ENCODE peak calls at places on chromosomes 7 and 10, in eight cellular contexts. N, I, F, Y, J, B, X and C are unnamed samples.

GRCh38 chr10:78478919-78479318 is 445.3 kb downstream of the RPS24 start:
- DNase-seq in N (no peak), I (no peak), F (no peak), Y (no peak), J (no peak), B (no peak), X (no peak), C (no peak)

GRCh38 chr7:13742719-13743640 is 246.5 kb downstream of the ETV1 start:
- DNase-seq in N (peak; percentile 41), I (peak; percentile 69), F (peak; percentile 51), Y (peak; percentile 1), J (peak; percentile 35), B (peak; percentile 81), X (peak; percentile 39), C (peak; percentile 61)

GRCh38 chr7:96778263-96778662 is 68.6 kb upstream of the SEM1 start:
- DNase-seq in N (peak; percentile 23), I (peak; percentile 22), F (peak; percentile 79), Y (peak; percentile 2), J (peak; percentile 29), B (no peak), X (peak; percentile 4), C (peak; percentile 6)

GRCh38 chr10:129637010-129637409 is 170.0 kb downstream of the MGMT start:
- DNase-seq in N (no peak), I (no peak), F (no peak), Y (no peak), J (peak; percentile 54), B (no peak), X (no peak), C (no peak)

GRCh38 chr7:142460402-142461117 is 202.7 kb upstream of the PRSS58 start:
- DNase-seq in N (no peak), I (no peak), F (no peak), Y (no peak), J (no peak), B (peak; percentile 34), X (no peak), C (no peak)

GRCh38 chr10:91541481-91541880 is 91.4 kb downstream of the PPP1R3C start:
- DNase-seq in N (no peak), I (no peak), F (no peak), Y (no peak), J (no peak), B (no peak), X (no peak), C (no peak)

GRCh38 chr7:46058424-46058823 is 137.4 kb upstream of the IGFBP3 start:
- DNase-seq in N (no peak), I (peak; percentile 29), F (no peak), Y (no peak), J (no peak), B (peak; percentile 58), X (no peak), C (no peak)

GRCh38 chr7:100506356-100506930 is 22.7 kb downstream of the NYAP1 start:
- DNase-seq in N (peak; percentile 41), I (no peak), F (peak; percentile 48), Y (no peak), J (peak; percentile 56), B (no peak), X (no peak), C (peak; percentile 18)

GRCh38 chr7:22667562-22668239 is 59.3 kb upstream of the IL6 start:
- DNase-seq in N (no peak), I (peak; percentile 93), F (peak; percentile 64), Y (no peak), J (no peak), B (peak; percentile 82), X (peak; percentile 6), C (peak; percentile 52)

GRCh38 chr7:80859272-80859970 is 59.4 kb downstream of the SEMA3C start:
- DNase-seq in N (no peak), I (no peak), F (no peak), Y (no peak), J (peak; percentile 18), B (peak; percentile 80), X (no peak), C (no peak)

GRCh38 chr10:72803119-72803505 is 90.4 kb upstream of the OIT3 start:
- DNase-seq in N (no peak), I (no peak), F (no peak), Y (no peak), J (no peak), B (peak; percentile 38), X (no peak), C (no peak)

GRCh38 chr7:33760834-33761233 is 144.5 kb upstream of the BMPER start:
- DNase-seq in N (no peak), I (no peak), F (no peak), Y (no peak), J (no peak), B (no peak), X (no peak), C (no peak)
- TF ChIP-seq EZH2phosphoT487 in N (no peak), I (no peak), F (no peak), Y (no peak), J (no peak), B (no peak), X (no peak), C (no peak)

GRCh38 chr7:107591410-107591809 is 11.4 kb downstream of the BCAP29 start:
- DNase-seq in N (no peak), I (no peak), F (no peak), Y (no peak), J (no peak), B (peak; percentile 28), X (no peak), C (no peak)
- TF ChIP-seq EZH2phosphoT487 in N (no peak), I (no peak), F (no peak), Y (no peak), J (no peak), B (no peak), X (no peak), C (no peak)

GRCh38 chr7:50309130-50309478 is 4.6 kb downstream of the IKZF1 start:
- DNase-seq in N (no peak), I (no peak), F (no peak), Y (no peak), J (no peak), B (no peak), X (no peak), C (no peak)

GRCh38 chr7:50309736-50310135 is 5.2 kb downstream of the IKZF1 start:
- DNase-seq in N (no peak), I (no peak), F (no peak), Y (peak; percentile 59), J (no peak), B (no peak), X (no peak), C (no peak)

GRCh38 chr7:50312176-50312575 is 7.7 kb downstream of the IKZF1 start:
- DNase-seq in N (no peak), I (no peak), F (no peak), Y (peak; percentile 54), J (no peak), B (no peak), X (no peak), C (no peak)

GRCh38 chr7:50308301-50309129 is 4.0 kb downstream of the IKZF1 start:
- DNase-seq in N (no peak), I (no peak), F (no peak), Y (peak; percentile 73), J (peak; percentile 31), B (no peak), X (no peak), C (no peak)

GRCh38 chr7:50310361-50310760 is 5.8 kb downstream of the IKZF1 start:
- DNase-seq in N (no peak), I (no peak), F (no peak), Y (peak; percentile 78), J (no peak), B (no peak), X (no peak), C (no peak)
- TF ChIP-seq EZH2phosphoT487 in N (no peak), I (no peak), F (no peak), Y (no peak), J (no peak), B (no peak), X (no peak), C (no peak)

DNA sequence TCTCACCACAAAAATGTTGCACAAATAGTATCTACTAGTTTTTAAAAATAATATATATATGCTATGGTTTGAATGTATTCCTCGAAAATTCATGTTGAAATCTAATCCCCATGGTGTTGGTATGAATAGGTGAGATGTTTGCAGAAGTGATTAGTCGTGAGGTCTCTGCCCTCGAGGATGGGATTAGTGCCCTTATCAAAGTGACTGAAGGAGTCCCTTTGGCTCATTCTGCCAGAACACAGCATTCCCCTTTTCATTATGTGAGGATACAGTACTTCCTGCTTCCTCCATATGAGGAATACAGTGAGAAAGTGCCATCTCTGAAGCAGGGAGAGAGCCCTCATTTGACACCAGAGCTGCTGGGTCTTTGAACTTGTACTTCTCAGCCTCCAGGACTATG is 777.5 kb upstream of the LRRTM3 start:
- DNase-seq in N (no peak), I (no peak), F (no peak), Y (no peak), J (no peak), B (no peak), X (no peak), C (no peak)
- TF ChIP-seq EZH2phosphoT487 in N (no peak), I (no peak), F (no peak), Y (no peak), J (no peak), B (no peak), X (no peak), C (no peak)

GRCh38 chr10:19945275-19945674 is 129.0 kb downstream of the PLXDC2 start:
- DNase-seq in N (no peak), I (no peak), F (no peak), Y (no peak), J (no peak), B (no peak), X (no peak), C (no peak)

GRCh38 chr10:19946791-19947190 is 130.6 kb downstream of the PLXDC2 start:
- DNase-seq in N (no peak), I (no peak), F (peak; percentile 24), Y (peak; percentile 16), J (no peak), B (no peak), X (no peak), C (no peak)

GRCh38 chr10:19947203-19947602 is 131.0 kb downstream of the PLXDC2 start:
- DNase-seq in N (no peak), I (no peak), F (no peak), Y (no peak), J (no peak), B (no peak), X (no peak), C (no peak)

GRCh38 chr10:19947656-19948055 is 131.4 kb downstream of the PLXDC2 start:
- DNase-seq in N (no peak), I (no peak), F (no peak), Y (no peak), J (no peak), B (no peak), X (no peak), C (no peak)

DNA sequence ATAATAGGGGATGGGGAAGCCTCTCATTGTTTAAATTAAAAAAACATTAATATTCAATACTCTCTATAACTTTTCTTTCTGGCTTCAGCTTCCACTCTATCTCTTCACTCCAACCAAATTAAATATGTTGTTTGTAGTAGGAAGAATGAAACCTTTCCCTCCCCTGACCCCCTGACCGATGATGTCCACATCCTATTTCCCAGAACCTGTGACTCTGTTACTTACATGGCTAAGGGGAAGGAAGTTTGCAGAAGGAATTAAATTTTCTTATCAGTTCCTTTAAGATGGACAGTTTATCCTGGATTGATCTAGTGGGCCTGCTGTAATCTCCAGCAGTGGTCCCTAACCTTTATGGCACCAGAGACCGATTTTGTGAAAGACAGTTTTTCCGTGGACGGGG is 130.0 kb downstream of the PLXDC2 start:
- DNase-seq in N (no peak), I (no peak), F (no peak), Y (no peak), J (no peak), B (no peak), X (no peak), C (no peak)
- TF ChIP-seq EZH2phosphoT487 in N (no peak), I (no peak), F (no peak), Y (no peak), J (no peak), B (no peak), X (no peak), C (no peak)

GRCh38 chr10:69333205-69333604 is 54.9 kb downstream of the HK1 start:
- DNase-seq in N (peak; percentile 66), I (peak; percentile 98), F (peak; percentile 81), Y (no peak), J (peak; percentile 72), B (peak; percentile 50), X (no peak), C (peak; percentile 71)
- TF ChIP-seq EZH2phosphoT487 in N (no peak), I (no peak), F (no peak), Y (no peak), J (no peak), B (no peak), X (no peak), C (no peak)